ENCODE peak calls at places on chromosome 10, in four cellular contexts. One of them, this sample, is unnamed.

GRCh38 chr10:3040069-3040468 is 27.3 kb upstream of the PFKP start:
- DNase-seq in H9: no peak
- DNase-seq in IMR-90: no peak
- DNase-seq in H1: no peak
- DNase-seq in this sample: no peak

GRCh38 chr10:121624778-121625330 is 26.6 kb upstream of the FGFR2 start:
- DNase-seq in H9: no peak
- DNase-seq in IMR-90: no peak
- DNase-seq in H1: no peak
- DNase-seq in this sample: no peak

GRCh38 chr10:90871279-90871760 is 454 bp upstream of the RPP30 start:
- DNase-seq in H9: peak
- DNase-seq in IMR-90: peak
- DNase-seq in H1: no peak
- DNase-seq in this sample: peak

GRCh38 chr10:28963539-28964221 is 286.4 kb downstream of the BAMBI start:
- DNase-seq in H9: no peak
- DNase-seq in IMR-90: no peak
- DNase-seq in H1: no peak
- DNase-seq in this sample: no peak

GRCh38 chr10:77889277-77889903 is 37.2 kb downstream of the DLG5 start:
- DNase-seq in H9: peak
- DNase-seq in H1: no peak
- DNase-seq in IMR-90: no peak
- DNase-seq in this sample: peak

GRCh38 chr10:49523301-49523700 is 15.6 kb downstream of the ERCC6 start:
- DNase-seq in H1: no peak
- DNase-seq in IMR-90: no peak
- DNase-seq in H9: no peak
- DNase-seq in this sample: no peak

GRCh38 chr10:24465899-24466615 is 257.1 kb downstream of the KIAA1217 start:
- DNase-seq in IMR-90: peak
- DNase-seq in H9: no peak
- DNase-seq in H1: no peak
- DNase-seq in this sample: no peak

GRCh38 chr10:80265740-80266512 is 23.5 kb downstream of the MAT1A start:
- DNase-seq in H1: no peak
- DNase-seq in H9: peak
- DNase-seq in IMR-90: no peak
- DNase-seq in this sample: peak

GRCh38 chr10:18497955-18498354 is 153.4 kb downstream of the NSUN6 start:
- DNase-seq in H1: no peak
- DNase-seq in IMR-90: no peak
- DNase-seq in H9: no peak
- DNase-seq in this sample: peak

GRCh38 chr10:59872892-59873463 is 33.4 kb downstream of the CCDC6 start:
- DNase-seq in H9: no peak
- DNase-seq in H1: no peak
- DNase-seq in IMR-90: peak
- DNase-seq in this sample: peak

GRCh38 chr10:44937201-44938005 is 22.2 kb upstream of the RASSF4 start:
- DNase-seq in H9: peak
- DNase-seq in H1: no peak
- DNase-seq in IMR-90: peak
- DNase-seq in this sample: no peak

GRCh38 chr10:111999915-112000302 is 183.7 kb downstream of the GPAM start:
- DNase-seq in H1: no peak
- DNase-seq in IMR-90: no peak
- DNase-seq in H9: no peak
- DNase-seq in this sample: peak

GRCh38 chr10:51683031-51683830 is 16.2 kb downstream of the CSTF2T start:
- DNase-seq in H1: no peak
- DNase-seq in IMR-90: peak
- DNase-seq in H9: no peak
- DNase-seq in this sample: no peak

GRCh38 chr10:98314577-98315284 is 46.7 kb upstream of the LOXL4 start:
- DNase-seq in H9: no peak
- DNase-seq in IMR-90: no peak
- DNase-seq in H1: no peak
- DNase-seq in this sample: no peak

GRCh38 chr10:119542357-119542989 is at the start of gene RGS10:
- DNase-seq in H9: peak
- DNase-seq in IMR-90: peak
- DNase-seq in H1: no peak
- DNase-seq in this sample: peak

GRCh38 chr10:1272079-1272478 is 215.9 kb downstream of the WDR37 start:
- DNase-seq in IMR-90: no peak
- DNase-seq in H9: no peak
- DNase-seq in H1: no peak
- DNase-seq in this sample: no peak

GRCh38 chr10:1272762-1273161 is 216.6 kb downstream of the WDR37 start:
- DNase-seq in IMR-90: no peak
- DNase-seq in H9: no peak
- DNase-seq in H1: no peak
- DNase-seq in this sample: no peak

GRCh38 chr10:1268856-1269255 is 212.7 kb downstream of the WDR37 start:
- DNase-seq in H1: no peak
- DNase-seq in H9: no peak
- DNase-seq in IMR-90: no peak
- DNase-seq in this sample: peak

GRCh38 chr10:1270490-1270889 is 214.3 kb downstream of the WDR37 start:
- DNase-seq in H9: no peak
- DNase-seq in IMR-90: no peak
- DNase-seq in H1: no peak
- DNase-seq in this sample: no peak

DNA sequence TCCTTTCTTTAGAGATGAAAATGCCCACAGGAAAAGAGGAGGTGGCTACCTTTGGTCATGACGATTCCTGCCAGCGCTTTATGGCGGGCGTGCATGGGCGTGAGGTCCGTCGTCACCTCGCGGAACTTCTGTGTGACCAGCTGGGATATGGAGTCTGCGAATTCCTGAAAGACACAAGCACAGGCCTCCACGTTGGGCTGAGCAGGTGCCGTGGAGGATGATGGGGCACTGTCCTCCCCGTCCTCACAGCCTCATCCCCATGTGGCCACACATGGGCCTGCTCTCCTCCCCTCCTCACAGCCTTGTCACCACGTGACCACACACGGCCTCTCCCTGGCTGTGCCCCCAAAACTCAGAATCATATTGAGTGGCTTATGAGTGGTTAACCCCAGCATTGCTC is 214.7 kb downstream of the WDR37 start:
- DNase-seq in H9: no peak
- DNase-seq in H1: no peak
- DNase-seq in IMR-90: no peak
- DNase-seq in this sample: no peak
- H3K18ac ChIP-seq in H9: no peak
- H3K18ac ChIP-seq in H1: no peak
- H3K18ac ChIP-seq in IMR-90: no peak
- H3K18ac ChIP-seq in this sample: no peak

DNA sequence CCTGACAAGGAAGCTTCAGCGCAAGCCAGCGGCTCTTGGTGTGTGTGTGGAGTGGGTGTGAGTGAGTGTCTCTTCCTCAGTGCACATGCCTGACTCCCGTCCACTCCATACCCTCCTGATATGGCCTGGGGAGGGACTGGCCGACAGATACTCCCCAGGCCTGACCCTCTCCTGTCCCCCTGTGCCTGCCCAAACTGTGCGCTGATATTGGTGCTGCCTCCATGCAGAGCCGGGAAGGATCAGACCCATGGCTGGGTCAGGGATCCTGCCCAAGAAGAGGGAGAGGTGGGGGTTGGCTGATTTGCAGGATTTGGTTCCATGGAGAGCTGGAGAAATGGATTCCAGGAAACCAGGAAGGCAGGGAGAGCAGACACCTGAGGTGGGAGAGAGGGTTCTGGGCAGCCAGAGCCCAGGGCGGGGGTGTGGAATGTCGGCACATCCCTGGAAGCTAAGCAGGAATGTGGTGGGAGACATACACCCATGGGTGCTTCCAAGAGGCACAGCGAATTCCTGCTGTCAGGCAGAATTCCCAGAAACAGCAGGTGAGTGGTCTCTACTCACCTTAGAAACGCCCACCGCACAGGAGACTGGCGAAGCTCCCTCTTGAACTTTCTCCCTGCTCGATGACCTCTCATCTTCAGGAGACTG is 6.3 kb downstream of the CALML5 start:
- DNase-seq in H1: no peak
- DNase-seq in H9: no peak
- DNase-seq in IMR-90: no peak
- DNase-seq in this sample: no peak
- H2BK5ac ChIP-seq in H1: no peak
- H2BK5ac ChIP-seq in H9: no peak
- H2BK5ac ChIP-seq in IMR-90: no peak
- H2BK5ac ChIP-seq in this sample: no peak

DNA sequence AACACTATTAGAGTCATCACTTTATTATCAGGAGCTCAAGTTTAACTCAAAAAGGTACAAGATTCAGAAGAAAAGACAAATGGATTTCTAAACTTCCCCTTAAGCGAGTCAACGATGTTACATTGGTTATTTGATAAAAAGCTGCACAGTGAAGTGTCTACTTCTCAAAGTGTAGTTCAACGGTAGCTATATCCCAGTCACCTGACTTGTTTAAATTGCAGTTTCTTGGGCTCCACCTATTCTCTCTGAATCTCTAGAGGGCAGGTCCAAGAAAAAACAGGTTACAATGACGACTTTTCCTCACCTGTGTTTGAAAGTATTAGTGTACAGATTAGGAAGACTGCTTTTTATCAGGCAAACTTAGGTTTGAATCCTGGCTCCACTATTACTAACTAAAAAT is 16.6 kb downstream of the MINDY3 start:
- DNase-seq in IMR-90: no peak
- DNase-seq in H9: no peak
- DNase-seq in H1: no peak
- DNase-seq in this sample: no peak
- H4K5ac ChIP-seq in IMR-90: no peak
- H4K5ac ChIP-seq in H9: no peak
- H4K5ac ChIP-seq in H1: no peak
- H4K5ac ChIP-seq in this sample: no peak

GRCh38 chr10:75599875-75600648 is 168.6 kb downstream of the LRMDA start:
- DNase-seq in H9: no peak
- DNase-seq in IMR-90: no peak
- DNase-seq in H1: no peak
- DNase-seq in this sample: no peak

GRCh38 chr10:75598998-75599397 is 167.6 kb downstream of the LRMDA start:
- DNase-seq in H1: no peak
- DNase-seq in IMR-90: no peak
- DNase-seq in H9: no peak
- DNase-seq in this sample: no peak

GRCh38 chr10:75593690-75594556 is 162.5 kb downstream of the LRMDA start:
- DNase-seq in H1: no peak
- DNase-seq in H9: peak
- DNase-seq in IMR-90: no peak
- DNase-seq in this sample: peak

GRCh38 chr10:75597691-75598455 is 166.4 kb downstream of the LRMDA start:
- DNase-seq in IMR-90: no peak
- DNase-seq in H9: no peak
- DNase-seq in H1: no peak
- DNase-seq in this sample: no peak

GRCh38 chr10:75596930-75597629 is 165.7 kb downstream of the LRMDA start:
- DNase-seq in H1: no peak
- DNase-seq in H9: no peak
- DNase-seq in IMR-90: no peak
- DNase-seq in this sample: no peak
- H3K18ac ChIP-seq in H1: no peak
- H3K18ac ChIP-seq in H9: no peak
- H3K18ac ChIP-seq in IMR-90: no peak
- H3K18ac ChIP-seq in this sample: no peak

DNA sequence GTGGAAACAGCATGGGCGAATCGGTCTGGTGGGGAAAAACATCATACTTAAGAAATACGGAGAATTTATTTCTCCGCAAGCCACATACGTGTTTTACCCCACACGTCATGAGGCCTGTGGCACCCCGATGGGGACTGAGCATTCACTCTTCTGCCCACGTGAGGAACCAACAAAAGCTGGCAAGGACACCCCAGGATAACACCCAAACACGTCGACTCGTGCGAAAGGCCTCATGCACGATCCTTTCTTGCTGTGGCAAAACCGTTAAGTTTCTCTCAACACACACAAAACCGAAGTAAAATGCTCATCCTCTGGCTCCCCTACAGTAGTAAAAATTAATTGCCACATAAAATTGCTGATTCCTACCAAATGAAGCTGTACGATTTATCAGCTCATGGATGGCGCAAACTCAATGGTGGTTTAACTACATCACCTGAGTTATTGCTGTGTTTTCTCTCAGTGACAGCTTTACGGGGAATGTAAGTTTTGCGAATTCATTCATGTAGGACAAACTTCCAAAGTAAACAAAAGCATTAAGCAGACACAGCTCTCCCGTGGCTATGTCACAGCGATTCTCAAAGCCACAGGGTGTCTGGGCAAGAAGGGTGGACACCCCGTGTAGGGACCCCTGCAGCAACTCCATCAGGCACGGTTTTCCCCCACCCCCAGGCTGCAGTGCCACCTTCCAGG is 97.0 kb downstream of the CTBP2 start:
- DNase-seq in H1: no peak
- DNase-seq in IMR-90: no peak
- DNase-seq in H9: no peak
- DNase-seq in this sample: no peak
- H2BK5ac ChIP-seq in H1: no peak
- H2BK5ac ChIP-seq in IMR-90: no peak
- H2BK5ac ChIP-seq in H9: no peak
- H2BK5ac ChIP-seq in this sample: no peak

GRCh38 chr10:58568428-58568935 is 55.8 kb downstream of the BICC1 start:
- DNase-seq in H1: no peak
- DNase-seq in IMR-90: no peak
- DNase-seq in H9: no peak
- DNase-seq in this sample: no peak
- H4K5ac ChIP-seq in H1: no peak
- H4K5ac ChIP-seq in IMR-90: no peak
- H4K5ac ChIP-seq in H9: no peak
- H4K5ac ChIP-seq in this sample: no peak

DNA sequence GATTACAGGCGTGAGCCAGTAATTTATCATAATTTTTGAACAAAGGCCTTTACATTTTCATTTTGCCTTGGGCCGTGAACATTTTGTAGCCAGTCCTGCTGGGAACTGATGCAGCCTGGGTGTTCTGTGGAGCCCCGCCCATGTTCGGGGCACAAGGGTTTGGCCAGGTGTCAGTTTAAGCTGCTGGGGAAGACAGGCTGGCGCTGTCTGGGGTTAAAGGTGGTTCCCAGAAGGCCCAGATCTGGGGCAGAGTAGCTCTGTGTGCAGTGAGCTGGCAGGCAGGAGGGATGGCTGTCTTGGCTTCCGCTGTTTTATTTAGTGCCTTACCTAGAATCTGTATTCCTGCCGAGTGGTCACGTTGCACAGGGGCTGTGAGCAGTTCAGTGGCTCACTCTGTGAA is 50.2 kb downstream of the DOCK1 start:
- DNase-seq in H9: no peak
- DNase-seq in H1: no peak
- DNase-seq in IMR-90: no peak
- DNase-seq in this sample: no peak
- H3K18ac ChIP-seq in H9: no peak
- H3K18ac ChIP-seq in H1: no peak
- H3K18ac ChIP-seq in IMR-90: no peak
- H3K18ac ChIP-seq in this sample: no peak

GRCh38 chr10:75239391-75239790 is 3.6 kb upstream of the COMTD1 start:
- DNase-seq in H1: no peak
- DNase-seq in IMR-90: no peak
- DNase-seq in H9: no peak
- DNase-seq in this sample: no peak
- H2BK5ac ChIP-seq in H1: no peak
- H2BK5ac ChIP-seq in IMR-90: no peak
- H2BK5ac ChIP-seq in H9: no peak
- H2BK5ac ChIP-seq in this sample: no peak

GRCh38 chr10:71213127-71213616 is 802 bp downstream of the UNC5B start:
- DNase-seq in H1: no peak
- DNase-seq in H9: peak
- DNase-seq in IMR-90: peak
- DNase-seq in this sample: peak
- H4K5ac ChIP-seq in H1: no peak
- H4K5ac ChIP-seq in H9: no peak
- H4K5ac ChIP-seq in IMR-90: no peak
- H4K5ac ChIP-seq in this sample: no peak